ENCODE peak calls at places on chromosomes 3 and 15, in eight cellular contexts. Q is HCT116, B is lung, H is ovary, P is fibroblast of lung, K is tibial artery, L is pancreas, A is left lung. T is an unnamed sample.

GRCh38 chr3:9349321-9350117 is 13.3 kb upstream of the THUMPD3 start:
- DNase-seq in Q (no peak), B (no peak), H (no peak), P (peak; percentile 91), K (no peak), L (no peak), A (no peak), T (no peak)

GRCh38 chr3:14362890-14363289 is 39.5 kb upstream of the SLC6A6 start:
- DNase-seq in Q (no peak), B (no peak), H (no peak), P (no peak), K (no peak), L (no peak), A (peak; percentile 2), T (no peak)

GRCh38 chr15:98070132-98070531 is 109.6 kb downstream of the ARRDC4 start:
- DNase-seq in Q (no peak), B (no peak), H (no peak), P (no peak), K (no peak), L (no peak), A (no peak), T (no peak)

GRCh38 chr3:132535575-132536441 is 61.3 kb upstream of the ACKR4 start:
- DNase-seq in Q (peak; percentile 46), B (peak; percentile 59), H (peak; percentile 56), P (peak; percentile 81), K (peak; percentile 65), L (peak; percentile 61), A (no peak), T (peak; percentile 24)

GRCh38 chr3:128537091-128537703 is 44.2 kb upstream of the GATA2 start:
- DNase-seq in Q (no peak), B (no peak), H (no peak), P (no peak), K (no peak), L (no peak), A (no peak), T (no peak)

GRCh38 chr15:63913786-63914185 is 80.0 kb upstream of the HERC1 start:
- DNase-seq in Q (no peak), B (no peak), H (no peak), P (no peak), K (no peak), L (no peak), A (no peak), T (no peak)

GRCh38 chr3:164365242-164365641 is 713.1 kb downstream of the SI start:
- DNase-seq in Q (no peak), B (no peak), H (no peak), P (peak; percentile 8), K (no peak), L (no peak), A (no peak), T (no peak)

GRCh38 chr3:63364495-63364894 is 86.4 kb downstream of the SYNPR start:
- DNase-seq in Q (no peak), B (no peak), H (no peak), P (peak; percentile 72), K (no peak), L (no peak), A (no peak), T (no peak)

GRCh38 chr3:195458188-195458800 is 15.5 kb upstream of the ACAP2 start:
- DNase-seq in Q (no peak), B (no peak), H (no peak), P (no peak), K (no peak), L (no peak), A (no peak), T (no peak)

GRCh38 chr3:32401541-32402052 is 9.9 kb downstream of the CMTM7 start:
- DNase-seq in Q (no peak), B (peak; percentile 73), H (peak; percentile 80), P (peak; percentile 82), K (peak; percentile 73), L (peak; percentile 72), A (peak; percentile 92), T (peak; percentile 83)

GRCh38 chr15:77528968-77529319 is 103.8 kb downstream of the LINGO1 start:
- DNase-seq in Q (no peak), B (no peak), H (peak; percentile 71), P (no peak), K (no peak), L (no peak), A (no peak), T (no peak)

GRCh38 chr3:178685591-178685906 is 149.3 kb downstream of the KCNMB2 start:
- DNase-seq in Q (no peak), B (no peak), H (no peak), P (no peak), K (no peak), L (no peak), A (no peak), T (no peak)

GRCh38 chr15:64349375-64349774 is 6.6 kb downstream of the CSNK1G1 start:
- DNase-seq in Q (no peak), B (no peak), H (no peak), P (peak; percentile 29), K (no peak), L (no peak), A (no peak), T (no peak)

GRCh38 chr3:193998628-193999027 is 137.3 kb upstream of the HES1 start:
- DNase-seq in Q (no peak), B (no peak), H (no peak), P (no peak), K (no peak), L (no peak), A (no peak), T (no peak)

GRCh38 chr15:58182460-58183163 is 44.4 kb downstream of the AQP9 start:
- DNase-seq in Q (peak; percentile 48), B (no peak), H (peak; percentile 33), P (peak; percentile 29), K (no peak), L (peak; percentile 16), A (peak; percentile 57), T (peak; percentile 30)

GRCh38 chr3:170054204-170054603 is 16.4 kb downstream of the GPR160 start:
- DNase-seq in Q (no peak), B (peak; percentile 22), H (no peak), P (no peak), K (no peak), L (no peak), A (no peak), T (no peak)

DNA sequence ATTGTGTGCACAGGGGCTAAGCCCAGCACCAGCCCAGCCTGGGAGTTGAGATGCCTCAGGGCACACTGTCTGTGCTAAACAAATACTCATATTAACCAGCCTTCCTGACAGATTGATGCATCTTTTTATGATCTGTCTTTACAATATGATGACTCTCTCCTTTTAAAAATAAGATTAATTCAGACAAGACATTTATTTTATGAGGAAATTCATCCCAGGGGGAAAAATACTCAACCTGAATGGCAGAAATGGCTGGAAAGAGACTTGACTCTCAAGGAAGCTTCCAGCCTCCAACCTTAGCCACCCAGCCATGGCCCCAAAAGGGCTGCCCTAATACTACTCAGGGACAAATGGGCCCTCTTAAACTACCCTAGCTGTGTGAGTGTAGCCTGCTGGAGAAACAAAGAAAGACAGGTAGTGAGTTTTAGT is 46.9 kb downstream of the NOX5 start:
- DNase-seq in Q (no peak), B (no peak), H (no peak), P (no peak), K (no peak), L (no peak), A (no peak), T (no peak)
- TF ChIP-seq CTCF in Q (no peak), B (no peak), H (no peak), P (no peak), K (no peak), L (no peak), A (no peak), T (no peak)

GRCh38 chr3:71566776-71567175 is 16.8 kb downstream of the FOXP1 start:
- DNase-seq in Q (no peak), B (no peak), H (no peak), P (no peak), K (no peak), L (no peak), A (no peak), T (no peak)
- H3K27ac ChIP-seq in Q (no peak overlapping the region), B (no peak overlapping the region), H (no peak overlapping the region), P (no peak overlapping the region), K (no peak overlapping the region), L (no peak overlapping the region), A (no peak overlapping the region), T (no peak overlapping the region)

GRCh38 chr15:59923508-59923907 is 80.6 kb upstream of the FOXB1 start:
- DNase-seq in Q (no peak), B (no peak), H (no peak), P (no peak), K (no peak), L (no peak), A (no peak), T (no peak)

GRCh38 chr15:59918994-59919951 is 84.8 kb upstream of the FOXB1 start:
- DNase-seq in Q (no peak), B (no peak), H (no peak), P (peak; percentile 88), K (no peak), L (no peak), A (no peak), T (no peak)

DNA sequence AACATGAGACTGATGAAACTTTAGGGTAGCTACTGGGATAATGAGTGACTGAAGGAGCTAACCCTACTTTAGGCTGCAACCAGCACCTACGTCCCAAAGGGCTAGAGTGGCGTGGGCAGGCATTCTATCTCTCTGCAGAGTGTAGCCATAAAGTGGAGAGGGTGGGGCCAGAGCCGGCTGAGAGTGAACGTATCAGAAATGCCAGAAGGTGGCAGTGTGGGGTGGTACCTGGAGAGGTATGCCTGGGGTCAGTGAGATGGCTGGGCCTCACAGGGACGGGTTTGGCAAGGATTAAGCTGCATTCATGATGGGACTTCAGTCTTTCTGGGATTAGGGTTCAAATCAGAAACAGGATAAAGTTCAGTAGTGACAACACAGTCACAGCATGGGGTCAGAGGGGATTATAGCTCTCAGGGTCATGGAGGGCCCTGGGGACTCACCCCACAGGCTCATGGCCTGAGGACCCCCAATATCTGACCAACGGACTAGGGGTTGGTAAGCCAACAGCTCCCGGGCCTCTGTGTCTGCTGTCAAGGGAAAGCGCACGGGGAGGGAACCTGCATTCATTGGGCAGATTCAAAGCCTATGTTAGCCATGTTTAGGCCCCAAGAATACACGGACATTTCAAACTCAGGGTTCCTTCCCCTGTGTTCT is 86.5 kb upstream of the FOXB1 start:
- DNase-seq in Q (peak; percentile 22), B (peak; percentile 67), H (peak; percentile 15), P (peak; percentile 28), K (no peak), L (peak; percentile 51), A (no peak), T (no peak)
- TF ChIP-seq CTCF in Q (peak; percentile 29), B (peak; percentile 40), H (no peak), P (peak; percentile 60), K (no peak), L (peak; percentile 34), A (peak; percentile 11), T (peak; percentile 46)

GRCh38 chr15:59295742-59296090 is 77.0 kb downstream of the MYO1E start:
- DNase-seq in Q (no peak), B (no peak), H (no peak), P (no peak), K (no peak), L (no peak), A (no peak), T (no peak)

GRCh38 chr15:59292393-59292792 is 80.3 kb downstream of the MYO1E start:
- DNase-seq in Q (no peak), B (no peak), H (no peak), P (peak; percentile 78), K (no peak), L (no peak), A (no peak), T (no peak)

GRCh38 chr15:59296181-59296617 is 76.5 kb downstream of the MYO1E start:
- DNase-seq in Q (no peak), B (no peak), H (no peak), P (peak; percentile 94), K (peak; percentile 30), L (no peak), A (no peak), T (no peak)

GRCh38 chr15:59294961-59295741 is 77.5 kb downstream of the MYO1E start:
- DNase-seq in Q (peak; percentile 78), B (no peak), H (no peak), P (peak; percentile 98), K (peak; percentile 53), L (no peak), A (no peak), T (no peak)

GRCh38 chr15:59294574-59294960 is 78.1 kb downstream of the MYO1E start:
- DNase-seq in Q (no peak), B (no peak), H (no peak), P (no peak), K (no peak), L (no peak), A (no peak), T (no peak)
- H3K27ac ChIP-seq in Q (peak overlapping the region; percentile 75), B (peak overlapping the region; percentile 28), H (no peak overlapping the region), P (peak overlapping the region; percentile 89), K (peak overlapping the region; percentile 73), L (peak overlapping the region; percentile 25), A (peak overlapping the region; percentile 15), T (peak overlapping the region; percentile 62)

T was measured in left ventricle myocardium inferior.